ENCODE peak calls at places on chromosomes 2 and 18, in nine cellular contexts. Z is vagina, G is fibroblast of pulmonary artery, A is cardiac muscle cell, Y is left lung, E is dorsolateral prefrontal cortex, D is GM06990, O is mucosa of descending colon, Q is heart right ventricle. R is an unnamed sample.

GRCh38 chr2:135916232-135916631 is 40.0 kb upstream of the MCM6 start:
- DNase-seq in Z (no peak), G (peak), A (peak), Y (no peak), E (no peak), D (peak), O (no peak), Q (no peak), R (no peak)

GRCh38 chr2:238251331-238251730 is 11.5 kb upstream of the HES6 start:
- DNase-seq in Z (no peak), G (no peak), A (no peak), Y (no peak), E (no peak), D (no peak), O (peak), Q (peak), R (no peak)

GRCh38 chr2:226839960-226840359 is 4.1 kb downstream of the RHBDD1 start:
- DNase-seq in Z (no peak), G (no peak), A (no peak), Y (no peak), E (no peak), D (no peak), O (no peak), Q (no peak), R (no peak)

GRCh38 chr2:25567406-25567805 is 106.0 kb downstream of the DTNB start:
- DNase-seq in Z (no peak), G (peak), A (peak), Y (no peak), E (no peak), D (peak), O (no peak), Q (no peak), R (peak)

GRCh38 chr2:120678251-120678650 is 57.4 kb upstream of the GLI2 start:
- DNase-seq in Z (no peak), G (no peak), A (no peak), Y (no peak), E (no peak), D (no peak), O (no peak), Q (no peak), R (peak)

GRCh38 chr2:240142256-240142775 is 1.9 kb upstream of the OTOS start:
- DNase-seq in Z (no peak), G (no peak), A (no peak), Y (peak), E (no peak), D (no peak), O (peak), Q (no peak), R (no peak)

GRCh38 chr2:199977984-199978415 is 22.6 kb downstream of the MAIP1 start:
- DNase-seq in Z (no peak), G (peak), A (no peak), Y (no peak), E (no peak), D (peak), O (no peak), Q (no peak), R (peak)

GRCh38 chr2:239252433-239253200 is 148.2 kb downstream of the HDAC4 start:
- DNase-seq in Z (no peak), G (peak), A (no peak), Y (peak), E (peak), D (no peak), O (no peak), Q (peak), R (no peak)

GRCh38 chr2:215931256-215931903 is 82.0 kb downstream of the MREG start:
- DNase-seq in Z (no peak), G (peak), A (peak), Y (no peak), E (peak), D (no peak), O (no peak), Q (no peak), R (no peak)

GRCh38 chr2:71000780-71001591 is 6.3 kb upstream of the TEX261 start:
- DNase-seq in Z (peak), G (peak), A (peak), Y (peak), E (peak), D (peak), O (peak), Q (peak), R (no peak)

GRCh38 chr2:176161817-176162626 is 4.9 kb downstream of the HOXD3 start:
- DNase-seq in Z (no peak), G (peak), A (no peak), Y (no peak), E (no peak), D (no peak), O (no peak), Q (no peak), R (peak)

GRCh38 chr2:191691016-191691725 is 13.2 kb downstream of the NABP1 start:
- DNase-seq in Z (no peak), G (peak), A (peak), Y (no peak), E (no peak), D (peak), O (no peak), Q (no peak), R (peak)

GRCh38 chr2:96271995-96272394 is 6.0 kb downstream of the CIAO1 start:
- DNase-seq in Z (no peak), G (no peak), A (no peak), Y (no peak), E (no peak), D (no peak), O (no peak), Q (no peak), R (no peak)

GRCh38 chr2:1739961-1740713 is 4.2 kb downstream of the PXDN start:
- DNase-seq in Z (peak), G (peak), A (no peak), Y (peak), E (no peak), D (no peak), O (no peak), Q (no peak), R (no peak)

GRCh38 chr2:84481702-84482101 is 22.6 kb upstream of the SUCLG1 start:
- DNase-seq in Z (no peak), G (peak), A (no peak), Y (no peak), E (no peak), D (no peak), O (no peak), Q (no peak), R (peak)

GRCh38 chr2:184560603-184561002 is 37.7 kb upstream of the ZNF804A start:
- DNase-seq in Z (no peak), G (no peak), A (no peak), Y (peak), E (no peak), D (no peak), O (peak), Q (no peak), R (no peak)

GRCh38 chr2:144331652-144332355 is 188.1 kb downstream of the ZEB2 start:
- DNase-seq in Z (no peak), G (no peak), A (no peak), Y (no peak), E (peak), D (no peak), O (peak), Q (no peak), R (no peak)

GRCh38 chr2:70922591-70923234 is 13.0 kb upstream of the ATP6V1B1 start:
- DNase-seq in Z (no peak), G (no peak), A (no peak), Y (no peak), E (no peak), D (no peak), O (no peak), Q (no peak), R (no peak)

GRCh38 chr2:129908721-129909373 is 70.6 kb upstream of the RAB6C start:
- DNase-seq in Z (peak), G (no peak), A (no peak), Y (no peak), E (no peak), D (no peak), O (no peak), Q (no peak), R (no peak)

GRCh38 chr18:2955966-2956521 is 56.9 kb downstream of the LPIN2 start:
- DNase-seq in Z (no peak), G (peak), A (no peak), Y (no peak), E (no peak), D (no peak), O (no peak), Q (no peak), R (no peak)

GRCh38 chr18:50602466-50602865 is 42.6 kb downstream of the MAPK4 start:
- DNase-seq in Z (no peak), G (no peak), A (no peak), Y (no peak), E (no peak), D (no peak), O (no peak), Q (no peak), R (no peak)

GRCh38 chr2:96601382-96602292 is 36.5 kb downstream of the KANSL3 start:
- DNase-seq in Z (no peak), G (no peak), A (no peak), Y (no peak), E (no peak), D (no peak), O (no peak), Q (no peak), R (no peak)

GRCh38 chr2:215653344-215654015 is 217.6 kb upstream of the FN1 start:
- DNase-seq in Z (no peak), G (peak), A (no peak), Y (no peak), E (no peak), D (no peak), O (no peak), Q (no peak), R (peak)

GRCh38 chr2:196131384-196131861 is 40.0 kb downstream of the STK17B start:
- DNase-seq in Z (no peak), G (peak), A (no peak), Y (no peak), E (no peak), D (peak), O (no peak), Q (no peak), R (no peak)

GRCh38 chr2:164896226-164896625 is 54.6 kb upstream of the COBLL1 start:
- DNase-seq in Z (no peak), G (peak), A (no peak), Y (no peak), E (no peak), D (no peak), O (no peak), Q (no peak), R (no peak)

GRCh38 chr2:241218131-241219029 is 29.9 kb downstream of the ANO7 start:
- DNase-seq in Z (no peak), G (no peak), A (peak), Y (peak), E (no peak), D (peak), O (peak), Q (peak), R (no peak)

GRCh38 chr18:77063256-77063655 is 69.3 kb downstream of the MBP start:
- DNase-seq in Z (no peak), G (peak), A (no peak), Y (no peak), E (no peak), D (peak), O (peak), Q (no peak), R (no peak)

GRCh38 chr2:21441442-21441841 is 317.7 kb downstream of the TDRD15 start:
- DNase-seq in Z (no peak), G (no peak), A (no peak), Y (no peak), E (no peak), D (no peak), O (no peak), Q (no peak), R (no peak)

GRCh38 chr2:239319261-239319661 is 81.6 kb downstream of the HDAC4 start:
- DNase-seq in Z (no peak), G (peak), A (peak), Y (no peak), E (no peak), D (no peak), O (no peak), Q (no peak), R (no peak)

GRCh38 chr2:3483986-3484960 is 35.1 kb downstream of the ADI1 start:
- DNase-seq in Z (no peak), G (no peak), A (no peak), Y (no peak), E (no peak), D (no peak), O (no peak), Q (no peak), R (no peak)

GRCh38 chr2:101306410-101306809 is 2.1 kb downstream of the RNF149 start:
- DNase-seq in Z (no peak), G (no peak), A (no peak), Y (no peak), E (no peak), D (no peak), O (no peak), Q (no peak), R (no peak)

GRCh38 chr2:208042041-208042440 is 16.7 kb upstream of the PLEKHM3 start:
- DNase-seq in Z (no peak), G (peak), A (no peak), Y (no peak), E (no peak), D (no peak), O (no peak), Q (no peak), R (no peak)

GRCh38 chr2:169704160-169704713 is 10.0 kb downstream of the PHOSPHO2 start:
- DNase-seq in Z (no peak), G (no peak), A (no peak), Y (no peak), E (no peak), D (no peak), O (no peak), Q (no peak), R (no peak)

GRCh38 chr2:192286093-192286701 is 91.5 kb upstream of the TMEFF2 start:
- DNase-seq in Z (no peak), G (peak), A (peak), Y (no peak), E (no peak), D (no peak), O (no peak), Q (no peak), R (peak)

GRCh38 chr2:147989809-147990403 is 30.6 kb downstream of the ORC4 start:
- DNase-seq in Z (no peak), G (peak), A (peak), Y (no peak), E (no peak), D (peak), O (no peak), Q (no peak), R (peak)

GRCh38 chr2:42101641-42102605 is 54.1 kb downstream of the PKDCC start:
- DNase-seq in Z (no peak), G (peak), A (no peak), Y (peak), E (no peak), D (peak), O (peak), Q (peak), R (peak)

GRCh38 chr18:35588995-35589394 is 7.5 kb downstream of the GALNT1 start:
- DNase-seq in Z (no peak), G (no peak), A (peak), Y (no peak), E (no peak), D (no peak), O (no peak), Q (no peak), R (no peak)

GRCh38 chr18:6294119-6294784 is 120.5 kb downstream of the L3MBTL4 start:
- DNase-seq in Z (no peak), G (no peak), A (no peak), Y (no peak), E (no peak), D (no peak), O (no peak), Q (no peak), R (no peak)

GRCh38 chr2:217851191-217852020 is 151.4 kb downstream of the TNS1 start:
- DNase-seq in Z (no peak), G (peak), A (no peak), Y (no peak), E (no peak), D (no peak), O (no peak), Q (no peak), R (peak)

GRCh38 chr2:98460573-98461560 is 16.2 kb downstream of the INPP4A start:
- DNase-seq in Z (peak), G (no peak), A (no peak), Y (no peak), E (no peak), D (peak), O (peak), Q (peak), R (no peak)

GRCh38 chr2:64120928-64121327 is 23.3 kb downstream of the PELI1 start:
- DNase-seq in Z (no peak), G (no peak), A (no peak), Y (no peak), E (no peak), D (no peak), O (no peak), Q (no peak), R (no peak)

GRCh38 chr2:64124168-64124567 is 20.1 kb downstream of the PELI1 start:
- DNase-seq in Z (no peak), G (no peak), A (no peak), Y (no peak), E (no peak), D (no peak), O (no peak), Q (no peak), R (no peak)

GRCh38 chr2:64123740-64124139 is 20.5 kb downstream of the PELI1 start:
- DNase-seq in Z (no peak), G (no peak), A (no peak), Y (no peak), E (no peak), D (no peak), O (no peak), Q (no peak), R (no peak)

GRCh38 chr2:64124571-64124970 is 19.6 kb downstream of the PELI1 start:
- DNase-seq in Z (no peak), G (no peak), A (no peak), Y (no peak), E (no peak), D (no peak), O (no peak), Q (no peak), R (no peak)

GRCh38 chr2:64122358-64122757 is 21.9 kb downstream of the PELI1 start:
- DNase-seq in Z (no peak), G (no peak), A (no peak), Y (no peak), E (no peak), D (no peak), O (no peak), Q (no peak), R (no peak)
- TF ChIP-seq CTCF in Z (no peak), G (no peak), A (no peak), Y (no peak), E (no peak), D (no peak), O (no peak), Q (no peak), R (no peak)

GRCh38 chr2:61671561-61672315 is 133.6 kb upstream of the XPO1 start:
- DNase-seq in Z (no peak), G (peak), A (no peak), Y (no peak), E (no peak), D (no peak), O (no peak), Q (no peak), R (no peak)
- H3K4me3 ChIP-seq in Z (peak), G (peak), A (no peak), Y (no peak), E (peak), D (no peak), O (peak), Q (peak), R (no peak)

GRCh38 chr2:111120253-111121027 is at the start of gene BCL2L11:
- DNase-seq in Z (peak), G (peak), A (peak), Y (peak), E (peak), D (peak), O (peak), Q (peak), R (peak)
- TF ChIP-seq CTCF in Z (no peak), G (no peak), A (peak), Y (no peak), E (peak), D (peak), O (no peak), Q (no peak), R (no peak)

GRCh38 chr18:72869786-72870185 is 2.0 kb upstream of the NETO1 start:
- DNase-seq in Z (no peak), G (no peak), A (peak), Y (peak), E (no peak), D (no peak), O (no peak), Q (no peak), R (no peak)

GRCh38 chr18:72867721-72868665 is at the start of gene NETO1:
- DNase-seq in Z (no peak), G (no peak), A (peak), Y (peak), E (no peak), D (no peak), O (no peak), Q (no peak), R (no peak)

GRCh38 chr18:72866901-72867701 is 686 bp downstream of the NETO1 start:
- DNase-seq in Z (no peak), G (no peak), A (peak), Y (peak), E (no peak), D (no peak), O (no peak), Q (no peak), R (no peak)

GRCh38 chr18:72871091-72871490 is 3.3 kb upstream of the NETO1 start:
- DNase-seq in Z (no peak), G (peak), A (no peak), Y (no peak), E (no peak), D (no peak), O (no peak), Q (no peak), R (peak)

GRCh38 chr18:72868666-72869661 is 1.2 kb upstream of the NETO1 start:
- DNase-seq in Z (no peak), G (no peak), A (peak), Y (peak), E (no peak), D (no peak), O (no peak), Q (no peak), R (no peak)
- H3K4me3 ChIP-seq in Z (no peak), G (no peak), A (peak), Y (no peak), E (peak), D (peak), O (no peak), Q (peak), R (peak)

GRCh38 chr18:43420091-43420490 is 142.8 kb upstream of the SYT4 start:
- DNase-seq in Z (no peak), G (no peak), A (no peak), Y (no peak), E (no peak), D (no peak), O (no peak), Q (no peak), R (no peak)

GRCh38 chr18:43422483-43422882 is 145.2 kb upstream of the SYT4 start:
- DNase-seq in Z (no peak), G (no peak), A (peak), Y (no peak), E (no peak), D (no peak), O (no peak), Q (no peak), R (no peak)

GRCh38 chr18:43420950-43421349 is 143.7 kb upstream of the SYT4 start:
- DNase-seq in Z (no peak), G (no peak), A (peak), Y (no peak), E (no peak), D (no peak), O (no peak), Q (no peak), R (no peak)
- TF ChIP-seq CTCF in Z (no peak), G (peak), A (no peak), Y (no peak), E (no peak), D (peak), O (no peak), Q (no peak), R (no peak)

DNA sequence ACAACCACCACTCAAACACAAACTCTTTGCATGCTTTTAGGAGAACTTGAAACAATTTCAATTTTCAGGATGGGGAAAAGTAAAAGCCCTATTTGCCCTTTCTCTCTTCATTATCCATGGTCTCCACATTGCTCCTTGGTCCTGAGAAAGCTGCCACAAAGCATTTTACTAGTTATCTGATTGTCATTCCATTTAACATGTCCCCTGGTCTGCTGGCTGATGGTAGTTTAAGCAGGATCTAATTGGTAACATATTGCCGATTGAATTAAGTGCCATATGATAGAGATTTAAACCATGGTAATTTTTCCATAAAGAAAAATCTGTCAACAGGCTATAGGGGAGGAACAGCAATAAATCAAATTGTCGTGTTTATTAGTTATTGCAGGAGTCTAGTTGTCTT is 3.3 kb downstream of the AFF3 start:
- DNase-seq in Z (no peak), G (no peak), A (no peak), Y (no peak), E (no peak), D (no peak), O (no peak), Q (no peak), R (no peak)
- H3K4me3 ChIP-seq in Z (no peak), G (no peak), A (no peak), Y (no peak), E (no peak), D (no peak), O (no peak), Q (no peak), R (no peak)

DNA sequence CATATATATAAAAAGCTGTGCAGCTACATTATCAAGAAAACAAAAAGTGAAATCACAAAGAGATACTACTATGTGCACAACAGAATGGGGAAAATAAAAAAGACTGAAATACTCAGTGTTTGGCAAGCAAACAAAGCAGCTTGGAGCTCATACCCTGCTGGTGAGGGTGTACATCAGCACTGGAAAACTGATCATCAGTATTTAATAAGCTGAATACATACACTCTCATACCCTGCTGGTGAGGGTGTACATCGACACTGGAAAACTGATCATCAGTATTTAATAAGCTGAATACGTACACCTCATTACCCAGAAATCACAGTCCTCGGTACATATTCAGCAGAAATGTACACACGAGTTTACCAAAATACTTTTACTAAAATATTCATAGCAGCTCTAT is 220.8 kb downstream of the SPP2 start:
- DNase-seq in Z (no peak), G (no peak), A (no peak), Y (no peak), E (no peak), D (no peak), O (no peak), Q (no peak), R (no peak)
- TF ChIP-seq CTCF in Z (no peak), G (no peak), A (no peak), Y (no peak), E (no peak), D (no peak), O (no peak), Q (no peak), R (no peak)

GRCh38 chr2:170974304-170974993 is 45.4 kb downstream of the GORASP2 start:
- DNase-seq in Z (no peak), G (peak), A (no peak), Y (no peak), E (no peak), D (no peak), O (no peak), Q (no peak), R (no peak)
- H3K4me3 ChIP-seq in Z (peak), G (no peak), A (no peak), Y (peak), E (peak), D (no peak), O (no peak), Q (peak), R (peak)